ENCODE peak calls at places on chromosomes 11 and 22, in nine cellular contexts. R is GM12878, O is astrocyte, S is neural progenitor cell, I is K562, F is IMR-90, P is HCT116, A is GM23248, K is neuronal stem cell. M is an unnamed sample.
A peak's percentile ranks its signal among the peaks of the same experiment; 100 is the strongest.

GRCh38 chr11:29734287-29734686 is 282.5 kb downstream of the KCNA4 start:
- DNase-seq in P (no peak), F (no peak), O (no peak), R (no peak), I (no peak), S (no peak), A (peak; percentile 2), K (no peak), M (no peak)

GRCh38 chr11:46747150-46747549 is 28.1 kb downstream of the F2 start:
- DNase-seq in A (no peak), K (no peak), O (no peak), I (no peak), F (no peak), R (no peak), S (no peak), P (no peak), M (no peak)

GRCh38 chr22:38284042-38284402 is 11.2 kb upstream of the TMEM184B start:
- DNase-seq in K (no peak), F (peak; percentile 96), S (no peak), A (peak; percentile 96), P (no peak), I (no peak), R (no peak), O (peak; percentile 95), M (no peak)

GRCh38 chr22:30245181-30245984 is 1.2 kb downstream of the LIF start:
- DNase-seq in O (no peak), K (no peak), A (no peak), S (no peak), P (no peak), F (no peak), R (no peak), I (no peak), M (peak; percentile 80)

GRCh38 chr11:122062763-122063162 is 53.3 kb downstream of the BLID start:
- DNase-seq in F (no peak), S (no peak), P (no peak), A (no peak), O (no peak), R (no peak), I (no peak), K (no peak), M (no peak)

GRCh38 chr11:30895046-30895445 is 308.9 kb upstream of the MPPED2 start:
- DNase-seq in P (no peak), I (no peak), R (no peak), A (no peak), O (no peak), K (no peak), F (no peak), S (no peak), M (no peak)

GRCh38 chr11:44989831-44990566 is 39.3 kb upstream of the TP53I11 start:
- DNase-seq in P (no peak), K (no peak), I (no peak), O (no peak), F (no peak), R (no peak), A (peak; percentile 59), S (no peak), M (peak; percentile 34)

GRCh38 chr22:40818192-40818746 is 877 bp downstream of the SLC25A17 start:
- DNase-seq in P (no peak), O (no peak), I (no peak), S (no peak), K (no peak), R (no peak), A (peak; percentile 25), F (no peak), M (no peak)

GRCh38 chr22:18067121-18067520 is 10.7 kb upstream of the PEX26 start:
- DNase-seq in O (no peak), F (no peak), S (no peak), P (no peak), I (no peak), K (no peak), A (no peak), R (no peak), M (no peak)

GRCh38 chr11:69825037-69825834 is 6.0 kb upstream of the FGF3 start:
- DNase-seq in I (no peak), K (no peak), S (no peak), O (no peak), R (no peak), P (peak; percentile 60), A (peak; percentile 25), F (no peak), M (no peak)

GRCh38 chr22:49404020-49404419 is 423.7 kb downstream of the BRD1 start:
- DNase-seq in F (no peak), R (no peak), I (no peak), P (no peak), O (no peak), K (no peak), A (no peak), S (no peak), M (peak; percentile 38)

GRCh38 chr11:63536669-63537292 is at the start of gene PLAAT4:
- DNase-seq in K (no peak), O (peak; percentile 59), R (peak; percentile 45), A (peak; percentile 62), I (no peak), P (no peak), F (peak; percentile 58), S (no peak), M (no peak)

GRCh38 chr11:824942-825341 is 2.8 kb upstream of the CRACR2B start:
- DNase-seq in K (no peak), O (no peak), F (no peak), I (no peak), A (no peak), P (no peak), R (no peak), S (no peak), M (no peak)

GRCh38 chr11:11608783-11609232 is 13.0 kb downstream of the GALNT18 start:
- DNase-seq in O (peak; percentile 36), R (no peak), K (no peak), A (peak; percentile 63), P (no peak), F (peak; percentile 71), I (no peak), S (no peak), M (no peak)

GRCh38 chr11:65152157-65152556 is 17.8 kb upstream of the SYVN1 start:
- DNase-seq in K (no peak), P (no peak), I (no peak), A (no peak), R (no peak), O (no peak), S (no peak), F (no peak), M (no peak)

GRCh38 chr22:20552450-20552894 is 45.1 kb downstream of the MED15 start:
- DNase-seq in I (no peak), F (peak; percentile 42), R (no peak), P (no peak), O (no peak), S (no peak), A (peak; percentile 90), K (no peak), M (no peak)

GRCh38 chr11:84804026-84804425 is 823.1 kb downstream of the DLG2 start:
- DNase-seq in O (no peak), K (no peak), R (no peak), I (no peak), A (no peak), F (no peak), P (no peak), S (no peak), M (no peak)

GRCh38 chr22:38868286-38868721 is 3.7 kb downstream of the CBX6 start:
- DNase-seq in K (no peak), I (no peak), O (no peak), P (no peak), A (no peak), R (no peak), F (no peak), S (no peak), M (peak; percentile 37)

DNA sequence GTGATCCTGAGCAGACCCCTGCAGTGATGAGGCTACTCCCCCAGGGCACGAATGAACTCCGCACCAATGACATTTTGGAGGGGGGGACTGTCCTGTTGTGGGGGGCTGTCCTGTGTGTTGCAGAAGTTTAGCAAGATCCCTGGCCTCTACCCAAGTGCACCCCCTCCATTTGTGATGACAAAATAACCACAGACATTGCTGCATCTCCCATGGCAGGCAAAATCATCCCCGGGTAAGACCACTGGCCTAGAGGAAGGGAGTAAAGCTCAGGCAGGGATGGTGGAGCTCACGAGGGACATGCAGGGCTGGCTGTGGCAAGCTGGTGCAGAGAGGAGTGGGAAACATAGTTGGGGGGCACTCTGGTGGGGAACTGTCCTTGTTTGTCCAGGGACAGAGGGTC is 40.6 kb downstream of the NECTIN1 start:
- DNase-seq in S (no peak), A (no peak), F (no peak), O (no peak), P (no peak), K (no peak), I (no peak), R (no peak), M (no peak)
- H3K4me1 ChIP-seq in S (peaks cover 84% of the 10 kb centered on the region), A (peaks cover 6% of the 10 kb centered on the region), F (peaks cover 5% of the 10 kb centered on the region), O (peaks cover 17% of the 10 kb centered on the region), P (peaks cover 30% of the 10 kb centered on the region), K (peaks cover 29% of the 10 kb centered on the region), I (no peaks in the 10 kb centered on the region), R (peaks cover 17% of the 10 kb centered on the region), M (peaks cover 15% of the 10 kb centered on the region)

DNA sequence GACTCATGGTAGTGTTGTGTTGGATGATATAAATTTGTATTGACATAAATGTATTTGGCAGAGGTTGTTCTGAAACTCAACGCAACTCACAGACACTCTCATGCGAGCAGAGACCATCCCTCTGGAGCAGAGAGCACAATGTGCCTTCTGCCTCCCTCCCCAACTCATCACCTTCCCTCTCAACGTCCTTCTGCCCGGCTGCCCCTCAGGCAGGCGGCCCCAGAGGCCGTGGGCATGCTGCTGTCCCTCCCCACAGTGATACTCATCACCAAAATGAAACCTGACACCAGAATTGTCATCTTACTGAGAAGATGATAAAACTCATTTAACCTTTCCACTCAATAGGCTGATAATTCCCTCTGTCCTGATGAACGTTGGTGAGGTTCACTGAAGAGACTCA is 260.6 kb downstream of the ETS1 start:
- DNase-seq in S (no peak), F (no peak), A (no peak), R (no peak), K (no peak), I (no peak), O (no peak), P (no peak), M (no peak)
- H3K27ac ChIP-seq in S (no peak overlapping the region), F (no peak overlapping the region), A (no peak overlapping the region), R (no peak overlapping the region), K (no peak overlapping the region), I (no peak overlapping the region), O (no peak overlapping the region), P (no peak overlapping the region), M (no peak overlapping the region)

DNA sequence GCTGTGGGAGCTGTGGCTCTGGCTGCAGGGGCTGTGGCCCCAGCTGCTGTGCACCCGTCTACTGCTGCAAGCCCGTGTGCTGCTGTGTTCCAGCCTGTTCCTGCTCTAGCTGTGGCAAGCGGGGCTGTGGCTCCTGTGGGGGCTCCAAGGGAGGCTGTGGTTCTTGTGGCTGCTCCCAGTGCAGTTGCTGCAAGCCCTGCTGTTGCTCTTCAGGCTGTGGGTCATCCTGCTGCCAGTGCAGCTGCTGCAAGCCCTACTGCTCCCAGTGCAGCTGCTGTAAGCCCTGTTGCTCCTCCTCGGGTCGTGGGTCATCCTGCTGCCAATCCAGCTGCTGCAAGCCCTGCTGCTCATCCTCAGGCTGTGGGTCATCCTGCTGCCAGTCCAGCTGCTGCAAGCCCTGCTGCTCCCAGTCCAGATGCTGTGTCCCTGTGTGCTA is 514 bp downstream of the KRTAP5-9 start:
- DNase-seq in P (no peak), I (no peak), K (no peak), A (no peak), F (no peak), S (peak; percentile 13), O (no peak), R (no peak), M (no peak)
- H3K9ac ChIP-seq in P (no peak overlapping the region), I (no peak overlapping the region), K (no peak overlapping the region), A (no peak overlapping the region), F (no peak overlapping the region), S (no peak overlapping the region), O (no peak overlapping the region), R (no peak overlapping the region), M (no peak overlapping the region)

GRCh38 chr22:26481694-26482093 is 1.9 kb downstream of the HPS4 start:
- DNase-seq in A (no peak), I (no peak), O (no peak), P (no peak), S (no peak), K (no peak), F (no peak), R (no peak), M (no peak)
- H3K4me1 ChIP-seq in A (peaks cover 20% of the 10 kb centered on the region), I (peaks cover 52% of the 10 kb centered on the region), O (peaks cover 40% of the 10 kb centered on the region), P (peaks cover 10% of the 10 kb centered on the region), S (peaks cover 25% of the 10 kb centered on the region), K (peaks cover 14% of the 10 kb centered on the region), F (peaks cover 14% of the 10 kb centered on the region), R (peaks cover 29% of the 10 kb centered on the region), M (peaks cover 3% of the 10 kb centered on the region)